ENCODE peak calls at places on chromosome 20, in nine cellular contexts. G is T-helper 2 cell; V is NCI-H1417; N is ascending aorta; Y is adrenal gland; J is endothelial cell; R is SW 1271; C is activated T-helper 9 cell treated with anti-CD3 and anti-CD28 coated beads, Interleukin-2, amount 50 U/mL, for 16 hours; E is A172. W is an unnamed sample.

GRCh38 chr20:48919882-48920526 is 1.5 kb upstream of the ARFGEF2 start:
- DNase-seq in Y (peak; percentile 61), V (no peak), R (no peak), G (no peak), E (no peak), J (no peak), C (no peak), N (no peak), W (no peak)

GRCh38 chr20:57072184-57072583 is 194.3 kb downstream of the BMP7 start:
- DNase-seq in G (no peak), N (no peak), J (no peak), R (no peak), E (no peak), V (no peak), C (no peak), Y (no peak), W (no peak)

GRCh38 chr20:51338692-51339440 is 203.7 kb downstream of the NFATC2 start:
- DNase-seq in G (no peak), R (no peak), N (no peak), E (peak; percentile 93), V (no peak), J (no peak), C (no peak), Y (no peak), W (no peak)

GRCh38 chr20:53750827-53751393 is 157.3 kb upstream of the ZNF217 start:
- DNase-seq in R (no peak), V (no peak), E (no peak), J (no peak), Y (no peak), G (peak; percentile 38), N (no peak), C (no peak), W (peak; percentile 71)

GRCh38 chr20:23080521-23080920 is 5.6 kb downstream of the CD93 start:
- DNase-seq in N (no peak), R (no peak), G (no peak), V (no peak), Y (no peak), E (no peak), J (no peak), C (no peak), W (no peak)

GRCh38 chr20:44967207-44967807 is 995 bp downstream of the STK4 start:
- DNase-seq in V (no peak), N (no peak), R (no peak), G (peak; percentile 48), C (peak; percentile 19), E (no peak), J (no peak), Y (no peak), W (no peak)

GRCh38 chr20:34974246-34974645 is 18.6 kb downstream of the MYH7B start:
- DNase-seq in N (no peak), C (no peak), R (no peak), V (no peak), G (no peak), Y (no peak), J (no peak), E (no peak), W (no peak)

GRCh38 chr20:64079273-64080012 is at the start of gene RGS19:
- DNase-seq in G (peak; percentile 60), N (peak; percentile 83), J (peak; percentile 76), C (peak; percentile 51), E (peak; percentile 32), Y (peak; percentile 63), R (peak; percentile 43), V (peak; percentile 66), W (peak; percentile 58)

GRCh38 chr20:51272392-51272791 is 249.5 kb upstream of the KCNG1 start:
- DNase-seq in R (no peak), J (no peak), E (peak; percentile 31), Y (no peak), N (no peak), V (no peak), G (no peak), C (no peak), W (no peak)

W was measured in stimulated activated effector memory CD8-positive, alpha-beta T cell treated with anti-CD3 and anti-CD28 coated beads, Interleukin-12 subunit alpha, Interleukin-12 subunit beta, amount 100 ng/mL, for 72 hours.